ENCODE peak calls at places on chromosomes 6 and 20, in five cellular contexts. One of them, this sample, is unnamed.

GRCh38 chr20:51660741-51661608 is 107.2 kb downstream of the ATP9A start:
- DNase-seq in cardiac muscle cell: no peak
- DNase-seq in psoas muscle: no peak
- DNase-seq in ovary: no peak
- DNase-seq in HTR-8/SVneo: peak
- DNase-seq in this sample: peak

GRCh38 chr6:32761084-32761483 is 2.2 kb downstream of the HLA-DQB2 start:
- DNase-seq in cardiac muscle cell: no peak
- DNase-seq in HTR-8/SVneo: no peak
- DNase-seq in psoas muscle: no peak
- DNase-seq in ovary: no peak
- DNase-seq in this sample: no peak

GRCh38 chr20:50992733-50993457 is 30.0 kb downstream of the KCNG1 start:
- DNase-seq in HTR-8/SVneo: peak
- DNase-seq in ovary: no peak
- DNase-seq in cardiac muscle cell: peak
- DNase-seq in psoas muscle: no peak
- DNase-seq in this sample: peak

GRCh38 chr6:44806656-44807055 is 419.1 kb downstream of the CDC5L start:
- DNase-seq in psoas muscle: no peak
- DNase-seq in cardiac muscle cell: no peak
- DNase-seq in HTR-8/SVneo: no peak
- DNase-seq in ovary: no peak
- DNase-seq in this sample: no peak

GRCh38 chr6:37047933-37048850 is 42.7 kb downstream of the FGD2 start:
- DNase-seq in ovary: no peak
- DNase-seq in cardiac muscle cell: no peak
- DNase-seq in HTR-8/SVneo: no peak
- DNase-seq in psoas muscle: no peak
- DNase-seq in this sample: no peak

GRCh38 chr6:140230282-140230681 is 855.8 kb upstream of the CITED2 start:
- DNase-seq in HTR-8/SVneo: no peak
- DNase-seq in ovary: no peak
- DNase-seq in psoas muscle: no peak
- DNase-seq in cardiac muscle cell: no peak
- DNase-seq in this sample: no peak

GRCh38 chr6:10355115-10355702 is 59.7 kb downstream of the TFAP2A start:
- DNase-seq in cardiac muscle cell: no peak
- DNase-seq in HTR-8/SVneo: no peak
- DNase-seq in psoas muscle: no peak
- DNase-seq in ovary: no peak
- DNase-seq in this sample: no peak

GRCh38 chr6:147311218-147311617 is 107.0 kb downstream of the STXBP5 start:
- DNase-seq in psoas muscle: no peak
- DNase-seq in ovary: no peak
- DNase-seq in cardiac muscle cell: no peak
- DNase-seq in HTR-8/SVneo: no peak
- DNase-seq in this sample: no peak

GRCh38 chr6:43202451-43202850 is 20.5 kb downstream of the CUL9 start:
- DNase-seq in HTR-8/SVneo: no peak
- DNase-seq in psoas muscle: no peak
- DNase-seq in ovary: no peak
- DNase-seq in cardiac muscle cell: no peak
- DNase-seq in this sample: no peak

GRCh38 chr6:86459978-86460377 is 477.4 kb upstream of the HTR1E start:
- DNase-seq in HTR-8/SVneo: no peak
- DNase-seq in ovary: no peak
- DNase-seq in cardiac muscle cell: no peak
- DNase-seq in psoas muscle: no peak
- DNase-seq in this sample: no peak

GRCh38 chr20:63519765-63520593 is 586 bp upstream of the PPDPF start:
- DNase-seq in psoas muscle: peak
- DNase-seq in cardiac muscle cell: peak
- DNase-seq in ovary: peak
- DNase-seq in HTR-8/SVneo: peak
- DNase-seq in this sample: peak

This sample was measured in SK-N-SH.